ENCODE peak calls at places on chromosome 10, in five cellular contexts. E is nephron progenitor cell, N is omental fat pad, R is fibroblast of mammary gland, T is BJ. B is an unnamed sample.

GRCh38 chr10:71697938-71698709 is 21.5 kb downstream of the C10orf105 start:
- DNase-seq in T (no peak), N (no peak), E (no peak), R (no peak), B (no peak)

GRCh38 chr10:114266521-114266920 is 27.5 kb downstream of the VWA2 start:
- DNase-seq in N (no peak), E (no peak), R (peak), T (no peak), B (no peak)

GRCh38 chr10:115355162-115355760 is 262.1 kb downstream of the ATRNL1 start:
- DNase-seq in N (no peak), T (peak), R (peak), E (peak), B (peak)

GRCh38 chr10:71040326-71040725 is 152.0 kb upstream of the PCBD1 start:
- DNase-seq in T (no peak), E (no peak), N (no peak), R (no peak), B (no peak)

GRCh38 chr10:42939685-42940366 is 137.0 kb upstream of the RET start:
- DNase-seq in T (no peak), E (no peak), R (no peak), N (no peak), B (no peak)

GRCh38 chr10:27659786-27660185 is 85.8 kb downstream of the MKX start:
- DNase-seq in R (no peak), E (no peak), T (no peak), N (no peak), B (no peak)

GRCh38 chr10:70804424-70804814 is 11.3 kb upstream of the SGPL1 start:
- DNase-seq in R (peak), E (no peak), N (no peak), T (no peak), B (no peak)

GRCh38 chr10:107915277-107915634 is 750.8 kb upstream of the SORCS1 start:
- DNase-seq in E (no peak), T (no peak), N (no peak), R (peak), B (no peak)

GRCh38 chr10:61343781-61344180 is 109.4 kb downstream of the TMEM26 start:
- DNase-seq in N (no peak), T (no peak), R (no peak), E (no peak), B (no peak)

GRCh38 chr10:3852147-3852904 is 67.3 kb upstream of the KLF6 start:
- DNase-seq in T (peak), R (peak), N (peak), E (no peak), B (no peak)

GRCh38 chr10:98028168-98028770 is 2.2 kb downstream of the CRTAC1 start:
- DNase-seq in N (no peak), E (peak), R (peak), T (no peak), B (peak)

DNA sequence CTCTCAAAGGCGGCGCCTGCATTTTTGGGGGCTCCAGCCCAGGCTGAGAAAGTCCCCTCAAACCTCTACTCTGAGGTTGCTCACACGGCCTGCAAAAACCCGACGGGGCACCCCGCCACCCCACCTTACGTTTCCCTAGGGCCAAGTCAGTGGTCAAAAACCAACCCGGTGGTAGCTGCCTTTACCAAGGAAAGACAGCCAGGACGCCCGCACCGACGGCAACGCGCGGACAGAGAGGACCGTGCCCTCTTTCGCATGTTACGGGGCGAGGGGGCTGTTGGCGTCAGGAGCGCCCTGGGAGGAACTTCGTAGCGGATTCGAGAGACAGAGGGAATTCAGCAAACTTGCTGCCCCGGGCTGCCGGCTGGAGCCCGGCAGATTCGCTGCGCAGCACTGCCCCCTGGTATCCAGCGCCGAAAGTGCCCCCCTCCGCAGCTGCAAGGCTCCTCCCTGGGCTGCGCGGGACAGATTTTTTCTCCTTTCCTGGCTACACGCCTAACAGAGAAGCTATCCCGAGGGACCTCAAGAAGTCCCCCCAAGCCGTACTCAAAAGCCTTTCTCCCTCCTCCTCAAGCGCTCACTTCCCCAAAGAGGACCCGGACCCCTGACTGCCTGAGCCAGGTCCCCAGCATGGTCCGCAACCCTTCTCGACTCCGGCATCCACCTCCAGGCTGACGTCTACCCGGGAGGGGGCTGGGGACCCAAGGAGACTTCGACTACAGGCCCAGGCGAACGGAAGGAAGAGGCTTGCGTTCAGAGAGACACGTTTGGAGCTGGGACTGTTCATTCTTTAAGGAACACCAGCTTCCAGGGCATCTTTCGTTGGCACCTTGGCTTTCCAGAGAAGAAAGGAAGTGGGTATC is 27.7 kb upstream of the VAX1 start:
- DNase-seq in T (no peak), E (peak), N (no peak), R (peak), B (peak)
- TF ChIP-seq CTCF in T (peak), E (peak), N (no peak), R (peak), B (peak)

GRCh38 chr10:47361293-47361692 is 13.1 kb downstream of the RBP3 start:
- DNase-seq in E (peak), R (peak), T (no peak), N (no peak), B (peak)
- TF ChIP-seq CTCF in E (peak), R (peak), T (peak), N (no peak), B (peak)

GRCh38 chr10:69731184-69731583 is 70.5 kb upstream of the COL13A1 start:
- DNase-seq in E (no peak), T (no peak), N (no peak), R (no peak), B (no peak)
- TF ChIP-seq CTCF in E (no peak), T (peak), N (no peak), R (no peak), B (no peak)

GRCh38 chr10:92592761-92593552 is at the start of gene KIF11:
- DNase-seq in N (peak), E (peak), R (peak), T (peak), B (peak)
- TF ChIP-seq CTCF in N (no peak), E (no peak), R (no peak), T (peak), B (no peak)

GRCh38 chr10:117927871-117928270 is 118.9 kb downstream of the RAB11FIP2 start:
- DNase-seq in E (no peak), R (no peak), N (no peak), T (no peak), B (no peak)

GRCh38 chr10:117927334-117927733 is 119.4 kb downstream of the RAB11FIP2 start:
- DNase-seq in T (no peak), R (no peak), N (no peak), E (no peak), B (no peak)

GRCh38 chr10:117926491-117926890 is 120.2 kb downstream of the RAB11FIP2 start:
- DNase-seq in R (peak), T (no peak), E (no peak), N (no peak), B (no peak)

GRCh38 chr10:117931078-117931477 is 115.7 kb downstream of the RAB11FIP2 start:
- DNase-seq in E (no peak), R (no peak), N (no peak), T (no peak), B (no peak)

DNA sequence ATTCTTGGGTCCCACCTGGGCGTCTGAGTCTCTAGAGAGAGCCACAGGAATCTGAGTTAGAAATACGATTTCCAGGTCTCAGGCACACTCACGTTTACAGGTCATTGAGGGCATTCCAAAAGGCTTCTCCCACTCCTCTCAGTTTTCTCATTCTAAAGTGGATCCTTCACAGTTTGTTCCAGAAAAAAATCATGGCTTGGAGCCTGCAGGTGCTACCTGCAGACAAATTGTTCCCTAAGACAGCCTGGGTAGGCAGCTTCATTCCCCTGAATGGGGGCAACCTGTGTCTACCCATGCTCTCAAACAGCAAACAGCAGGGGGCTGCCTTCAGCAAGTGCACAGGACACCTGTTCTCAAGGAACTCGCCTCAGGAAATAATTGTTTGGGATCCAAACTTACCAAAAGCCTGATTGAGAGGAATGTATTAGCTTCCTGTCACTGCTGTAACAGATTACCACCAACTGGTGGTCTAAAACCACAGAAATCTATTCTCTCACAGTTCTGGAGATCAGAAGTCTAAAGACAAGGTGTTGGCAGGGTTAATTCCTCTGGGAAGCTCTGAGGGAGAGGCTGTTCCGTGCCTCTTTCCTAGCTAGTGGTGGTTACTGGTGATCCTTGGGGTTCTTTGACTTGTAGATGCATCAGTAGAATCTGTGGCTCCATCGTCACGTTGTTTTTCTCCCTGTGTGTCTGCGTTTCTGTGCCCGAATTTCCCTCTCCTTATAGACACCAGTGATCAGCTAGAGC is 117.2 kb downstream of the RAB11FIP2 start:
- DNase-seq in R (no peak), T (no peak), E (peak), N (no peak), B (no peak)
- TF ChIP-seq CTCF in R (no peak), T (no peak), E (no peak), N (no peak), B (no peak)

GRCh38 chr10:47406870-47407648 is 23.0 kb upstream of the ZNF488 start:
- DNase-seq in T (peak), E (no peak), R (peak), N (no peak), B (no peak)
- TF ChIP-seq CTCF in T (no peak), E (no peak), R (no peak), N (no peak), B (no peak)

B was measured in endothelial cell.